ENCODE peak calls at places on chromosomes 16 and 17, in six cellular contexts. One of them, this sample, is unnamed.

GRCh38 chr16:50802000-50802399 is 60.1 kb downstream of the CYLD start:
- DNase-seq in adipocyte: no peak
- DNase-seq in hippocampal formation: no peak
- DNase-seq in DMS79: no peak
- DNase-seq in psoas muscle: no peak
- DNase-seq in CD8-positive, alpha-beta memory T cell: no peak
- DNase-seq in this sample: no peak

GRCh38 chr16:57797526-57798266 is 4.6 kb downstream of the KIFC3 start:
- DNase-seq in adipocyte: no peak
- DNase-seq in hippocampal formation: no peak
- DNase-seq in DMS79: no peak
- DNase-seq in psoas muscle: peak
- DNase-seq in CD8-positive, alpha-beta memory T cell: no peak
- DNase-seq in this sample: no peak

GRCh38 chr17:76074390-76075363 is at the start of gene GALR2:
- DNase-seq in adipocyte: no peak
- DNase-seq in hippocampal formation: no peak
- DNase-seq in DMS79: no peak
- DNase-seq in psoas muscle: no peak
- DNase-seq in CD8-positive, alpha-beta memory T cell: no peak
- DNase-seq in this sample: no peak

GRCh38 chr16:67150058-67150832 is 553 bp downstream of the B3GNT9 start:
- DNase-seq in adipocyte: peak
- DNase-seq in hippocampal formation: no peak
- DNase-seq in DMS79: no peak
- DNase-seq in psoas muscle: peak
- DNase-seq in CD8-positive, alpha-beta memory T cell: no peak
- DNase-seq in this sample: no peak

GRCh38 chr16:52191533-52192134 is 355.3 kb downstream of the TOX3 start:
- DNase-seq in adipocyte: peak
- DNase-seq in hippocampal formation: peak
- DNase-seq in DMS79: no peak
- DNase-seq in psoas muscle: peak
- DNase-seq in CD8-positive, alpha-beta memory T cell: peak
- DNase-seq in this sample: no peak

GRCh38 chr17:49483588-49484509 is 11.2 kb upstream of the NGFR start:
- DNase-seq in adipocyte: no peak
- DNase-seq in hippocampal formation: no peak
- DNase-seq in DMS79: no peak
- DNase-seq in psoas muscle: no peak
- DNase-seq in CD8-positive, alpha-beta memory T cell: no peak
- DNase-seq in this sample: no peak

GRCh38 chr17:21129023-21129681 is 2.4 kb downstream of the DHRS7B start:
- DNase-seq in adipocyte: peak
- DNase-seq in hippocampal formation: no peak
- DNase-seq in DMS79: no peak
- DNase-seq in psoas muscle: peak
- DNase-seq in CD8-positive, alpha-beta memory T cell: no peak
- DNase-seq in this sample: no peak

GRCh38 chr16:4217246-4218131 is 24.4 kb downstream of the SRL start:
- DNase-seq in adipocyte: no peak
- DNase-seq in hippocampal formation: no peak
- DNase-seq in DMS79: peak
- DNase-seq in psoas muscle: peak
- DNase-seq in CD8-positive, alpha-beta memory T cell: no peak
- DNase-seq in this sample: no peak

GRCh38 chr17:1650731-1651558 is 1.3 kb upstream of the RILP start:
- DNase-seq in adipocyte: no peak
- DNase-seq in hippocampal formation: no peak
- DNase-seq in DMS79: no peak
- DNase-seq in psoas muscle: no peak
- DNase-seq in CD8-positive, alpha-beta memory T cell: no peak
- DNase-seq in this sample: no peak

GRCh38 chr16:82971126-82971525 is 344.4 kb downstream of the CDH13 start:
- DNase-seq in adipocyte: no peak
- DNase-seq in hippocampal formation: no peak
- DNase-seq in DMS79: no peak
- DNase-seq in psoas muscle: no peak
- DNase-seq in CD8-positive, alpha-beta memory T cell: no peak
- DNase-seq in this sample: no peak

GRCh38 chr16:21092951-21093350 is 57.7 kb downstream of the DNAH3 start:
- DNase-seq in adipocyte: no peak
- DNase-seq in hippocampal formation: no peak
- DNase-seq in DMS79: no peak
- DNase-seq in psoas muscle: no peak
- DNase-seq in CD8-positive, alpha-beta memory T cell: no peak
- DNase-seq in this sample: no peak

GRCh38 chr17:50206604-50207293 is 5.3 kb upstream of the COL1A1 start:
- DNase-seq in adipocyte: peak
- DNase-seq in hippocampal formation: no peak
- DNase-seq in DMS79: no peak
- DNase-seq in psoas muscle: peak
- DNase-seq in CD8-positive, alpha-beta memory T cell: no peak
- DNase-seq in this sample: no peak

GRCh38 chr17:35103271-35103670 is 16.4 kb downstream of the RAD51D start:
- DNase-seq in adipocyte: no peak
- DNase-seq in hippocampal formation: no peak
- DNase-seq in DMS79: no peak
- DNase-seq in psoas muscle: no peak
- DNase-seq in CD8-positive, alpha-beta memory T cell: no peak
- DNase-seq in this sample: no peak

GRCh38 chr16:56742030-56742984 is 12.4 kb downstream of the NUP93 start:
- DNase-seq in adipocyte: peak
- DNase-seq in hippocampal formation: no peak
- DNase-seq in DMS79: no peak
- DNase-seq in psoas muscle: no peak
- DNase-seq in CD8-positive, alpha-beta memory T cell: no peak
- DNase-seq in this sample: no peak

GRCh38 chr16:20866161-20866772 is 33.9 kb downstream of the DCUN1D3 start:
- DNase-seq in adipocyte: peak
- DNase-seq in hippocampal formation: no peak
- DNase-seq in DMS79: no peak
- DNase-seq in psoas muscle: peak
- DNase-seq in CD8-positive, alpha-beta memory T cell: no peak
- DNase-seq in this sample: no peak

GRCh38 chr17:31489295-31490018 is 98.0 kb downstream of the RAB11FIP4 start:
- DNase-seq in adipocyte: no peak
- DNase-seq in hippocampal formation: no peak
- DNase-seq in DMS79: no peak
- DNase-seq in psoas muscle: no peak
- DNase-seq in CD8-positive, alpha-beta memory T cell: no peak
- DNase-seq in this sample: no peak

GRCh38 chr17:1077536-1078061 is 80.7 kb downstream of the TIMM22 start:
- DNase-seq in adipocyte: no peak
- DNase-seq in hippocampal formation: no peak
- DNase-seq in DMS79: peak
- DNase-seq in psoas muscle: peak
- DNase-seq in CD8-positive, alpha-beta memory T cell: no peak
- DNase-seq in this sample: no peak

This sample was measured in esophagus squamous epithelium.